ENCODE peak calls at places on chromosomes 12 and 14, in eight cellular contexts. X is CD8-positive, alpha-beta T cell; Q is SK-N-SH; E is IMR-90; K is Caco-2; F is mesenchymal stem cell; W is PC-3; U is psoas muscle. D is an unnamed sample.

GRCh38 chr12:13369496-13369895 is 173.0 kb downstream of the EMP1 start:
- DNase-seq in X (no peak), Q (no peak), E (no peak), K (no peak), F (no peak), W (no peak), U (no peak), D (no peak)

GRCh38 chr12:57133013-57133569 is 4.8 kb downstream of the LRP1 start:
- DNase-seq in X (no peak), Q (no peak), E (peak; percentile 55), K (no peak), F (no peak), W (no peak), U (no peak), D (no peak)

GRCh38 chr14:28754209-28754985 is 12.2 kb upstream of the FOXG1 start:
- DNase-seq in X (no peak), Q (peak; percentile 58), E (peak; percentile 48), K (no peak), F (peak; percentile 52), W (peak; percentile 78), U (no peak), D (no peak)

GRCh38 chr14:105844810-105845724 is 318.7 kb downstream of the TMEM121 start:
- DNase-seq in X (peak; percentile 3), Q (no peak), E (no peak), K (no peak), F (no peak), W (no peak), U (no peak), D (no peak)

GRCh38 chr12:19671695-19672094 is 232.4 kb downstream of the AEBP2 start:
- DNase-seq in X (no peak), Q (peak; percentile 54), E (peak; percentile 20), K (no peak), F (no peak), W (no peak), U (no peak), D (no peak)

GRCh38 chr14:35825968-35826217 is 245 bp upstream of the BRMS1L start:
- DNase-seq in X (no peak), Q (no peak), E (no peak), K (no peak), F (no peak), W (no peak), U (no peak), D (no peak)

GRCh38 chr14:65423986-65424385 is 11.5 kb downstream of the FUT8 start:
- DNase-seq in X (no peak), Q (no peak), E (no peak), K (no peak), F (no peak), W (peak; percentile 65), U (no peak), D (no peak)

GRCh38 chr14:36462890-36463289 is 57.1 kb downstream of the NKX2-1 start:
- DNase-seq in X (no peak), Q (no peak), E (no peak), K (no peak), F (no peak), W (no peak), U (no peak), D (no peak)

GRCh38 chr12:108828774-108829173 is 28.6 kb downstream of the SSH1 start:
- DNase-seq in X (no peak), Q (no peak), E (peak; percentile 76), K (no peak), F (peak; percentile 94), W (no peak), U (no peak), D (no peak)

GRCh38 chr12:71399197-71399596 is 40.4 kb upstream of the LGR5 start:
- DNase-seq in X (no peak), Q (no peak), E (no peak), K (no peak), F (no peak), W (no peak), U (no peak), D (no peak)

GRCh38 chr12:71400481-71400880 is 39.1 kb upstream of the LGR5 start:
- DNase-seq in X (no peak), Q (no peak), E (no peak), K (no peak), F (no peak), W (no peak), U (no peak), D (no peak)

GRCh38 chr12:71393625-71394024 is 46.0 kb upstream of the LGR5 start:
- DNase-seq in X (no peak), Q (no peak), E (no peak), K (no peak), F (no peak), W (no peak), U (no peak), D (no peak)

GRCh38 chr12:71392521-71393145 is 47.0 kb upstream of the LGR5 start:
- DNase-seq in X (no peak), Q (peak; percentile 67), E (peak; percentile 70), K (no peak), F (peak; percentile 75), W (peak; percentile 84), U (no peak), D (no peak)

DNA sequence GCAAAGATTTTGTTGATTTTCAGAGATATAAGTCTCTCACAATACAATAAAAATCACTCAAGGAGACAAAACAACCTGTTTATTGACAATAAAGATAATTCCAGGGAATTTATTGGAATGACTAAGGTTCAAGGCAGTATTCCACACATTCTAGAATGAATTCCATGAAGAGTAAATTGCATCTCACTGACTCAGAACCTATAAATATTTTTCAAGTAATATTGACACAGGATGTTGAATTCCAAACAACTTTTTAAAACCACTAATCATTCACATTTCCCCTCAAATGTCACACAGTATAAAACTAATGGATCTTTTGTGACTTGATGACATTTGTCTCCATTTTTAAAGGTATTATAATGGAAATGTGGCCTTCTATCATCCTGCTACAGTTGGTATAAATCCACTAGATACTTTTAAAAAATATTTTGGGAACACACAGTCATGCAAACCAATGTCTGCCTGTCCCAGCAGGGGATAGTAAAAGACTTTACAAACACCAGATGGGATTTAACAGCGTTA is 42.1 kb upstream of the LGR5 start:
- DNase-seq in X (no peak), Q (no peak), E (no peak), K (no peak), F (peak; percentile 6), W (peak; percentile 92), U (no peak), D (no peak)
- H3K4me3 ChIP-seq in X (no peak overlapping the region), Q (no peak overlapping the region), E (no peak overlapping the region), K (no peak overlapping the region), F (no peak overlapping the region), W (no peak overlapping the region), U (no peak overlapping the region), D (no peak overlapping the region)

GRCh38 chr14:68931063-68931462 is 48.0 kb downstream of the ACTN1 start:
- DNase-seq in X (no peak), Q (no peak), E (no peak), K (no peak), F (no peak), W (no peak), U (no peak), D (no peak)
- H3K4me1 ChIP-seq in X (peaks cover 89% of the 10 kb centered on the region), Q (peaks cover 28% of the 10 kb centered on the region), E (peaks cover 56% of the 10 kb centered on the region), K (peaks cover 5% of the 10 kb centered on the region), F (peaks cover 28% of the 10 kb centered on the region), W (no peaks in the 10 kb centered on the region), U (peaks cover 7% of the 10 kb centered on the region), D (peaks cover 90% of the 10 kb centered on the region)

GRCh38 chr12:79934309-79935020 is 432 bp downstream of the PPP1R12A start:
- DNase-seq in X (peak; percentile 34), Q (peak; percentile 67), E (peak; percentile 36), K (no peak), F (peak; percentile 69), W (no peak), U (no peak), D (peak; percentile 39)

GRCh38 chr12:79933580-79934264 is 1.2 kb downstream of the PPP1R12A start:
- DNase-seq in X (no peak), Q (peak; percentile 14), E (peak; percentile 6), K (no peak), F (peak; percentile 30), W (peak; percentile 25), U (no peak), D (no peak)

GRCh38 chr12:79932393-79932792 is 2.5 kb downstream of the PPP1R12A start:
- DNase-seq in X (no peak), Q (no peak), E (no peak), K (no peak), F (no peak), W (no peak), U (no peak), D (no peak)

GRCh38 chr12:79935021-79935623 is at the start of gene PPP1R12A:
- DNase-seq in X (peak; percentile 93), Q (peak; percentile 94), E (peak; percentile 97), K (peak; percentile 97), F (peak; percentile 98), W (peak; percentile 98), U (peak; percentile 96), D (peak; percentile 96)

DNA sequence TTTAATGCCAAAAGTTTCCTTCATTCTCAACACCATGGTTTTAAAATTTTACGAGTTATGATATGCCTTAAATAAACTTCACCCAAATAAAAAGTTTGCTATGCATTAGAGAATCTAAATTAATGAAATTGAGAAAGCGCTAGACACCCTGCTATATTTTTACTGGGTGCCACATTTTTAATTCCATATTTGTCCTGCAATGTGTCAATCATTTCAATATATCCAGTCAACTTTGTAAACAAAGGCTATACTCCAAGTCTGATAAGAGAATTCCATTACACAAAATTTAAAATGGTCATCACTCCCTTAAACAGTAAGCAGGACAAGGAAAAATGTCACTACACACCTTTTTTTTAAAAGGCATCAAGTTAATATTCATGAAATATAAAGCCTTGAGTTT is 1.9 kb downstream of the PPP1R12A start:
- DNase-seq in X (no peak), Q (no peak), E (no peak), K (no peak), F (no peak), W (no peak), U (no peak), D (no peak)
- H3K4me3 ChIP-seq in X (peak overlapping the region; percentile 84), Q (peak overlapping the region; percentile 98), E (peak overlapping the region; percentile 93), K (peak overlapping the region; percentile 100), F (peak overlapping the region; percentile 90), W (peak overlapping the region; percentile 95), U (peak overlapping the region; percentile 92), D (peak overlapping the region; percentile 90)

DNA sequence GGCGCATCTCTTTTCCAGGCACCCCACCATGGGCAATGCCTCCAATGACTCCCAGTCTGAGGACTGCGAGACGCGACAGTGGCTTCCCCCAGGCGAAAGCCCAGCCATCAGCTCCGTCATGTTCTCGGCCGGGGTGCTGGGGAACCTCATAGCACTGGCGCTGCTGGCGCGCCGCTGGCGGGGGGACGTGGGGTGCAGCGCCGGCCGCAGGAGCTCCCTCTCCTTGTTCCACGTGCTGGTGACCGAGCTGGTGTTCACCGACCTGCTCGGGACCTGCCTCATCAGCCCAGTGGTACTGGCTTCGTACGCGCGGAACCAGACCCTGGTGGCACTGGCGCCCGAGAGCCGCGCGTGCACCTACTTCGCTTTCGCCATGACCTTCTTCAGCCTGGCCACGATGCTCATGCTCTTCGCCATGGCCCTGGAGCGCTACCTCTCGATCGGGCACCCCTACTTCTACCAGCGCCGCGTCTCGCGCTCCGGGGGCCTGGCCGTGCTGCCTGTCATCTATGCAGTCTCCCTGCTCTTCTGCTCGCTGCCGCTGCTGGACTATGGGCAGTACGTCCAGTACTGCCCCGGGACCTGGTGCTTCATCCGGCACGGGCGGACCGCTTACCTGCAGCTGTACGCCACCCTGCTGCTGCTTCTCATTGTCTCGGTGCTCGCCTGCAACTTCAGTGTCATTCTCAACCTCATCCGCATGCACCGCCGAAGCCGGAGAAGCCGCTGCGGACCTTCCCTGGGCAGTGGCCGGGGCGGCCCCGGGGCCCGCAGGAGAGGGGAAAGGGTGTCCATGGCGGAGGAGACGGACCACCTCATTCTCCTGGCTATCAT is 626 bp downstream of the PTGER2 start:
- DNase-seq in X (peak; percentile 33), Q (peak; percentile 73), E (peak; percentile 32), K (no peak), F (peak; percentile 56), W (no peak), U (peak; percentile 25), D (peak; percentile 34)
- H3K4me1 ChIP-seq in X (peaks cover 71% of the 10 kb centered on the region), Q (peaks cover 21% of the 10 kb centered on the region), E (peaks cover 10% of the 10 kb centered on the region), K (no peaks in the 10 kb centered on the region), F (peaks cover 15% of the 10 kb centered on the region), W (peaks cover 10% of the 10 kb centered on the region), U (no peaks in the 10 kb centered on the region), D (peaks cover 85% of the 10 kb centered on the region)